ENCODE peak calls at places on chromosomes 7 and 10, in nine cellular contexts. X is bronchial epithelial cell; U is C1 segment of cervical spinal cord; O is dermis blood vessel endothelial cell; Q is transverse colon; E is activated CD4-positive, alpha-beta T cell treated with anti-CD3 and anti-CD28 coated beads, Interleukin-2, amount 50 U/mL, for 48 hours; Y is CD4-positive, alpha-beta memory T cell; R is WTC11; P is brain pericyte. J is an unnamed sample.

GRCh38 chr7:92076509-92076908 is 57.8 kb downstream of the CYP51A1 start:
- DNase-seq in X (peak; percentile 96), U (no peak), O (no peak), Q (no peak), E (no peak), Y (no peak), R (no peak), P (no peak), J (no peak)

GRCh38 chr10:7519351-7519750 is 108.5 kb upstream of the SFMBT2 start:
- DNase-seq in X (peak; percentile 23), U (no peak), O (no peak), Q (no peak), E (no peak), Y (no peak), R (no peak), P (no peak), J (no peak)

GRCh38 chr10:34815174-34816066 is at the start of gene PARD3:
- DNase-seq in X (peak; percentile 17), U (peak; percentile 69), O (peak; percentile 63), Q (peak; percentile 73), E (no peak), Y (no peak), R (peak; percentile 69), P (no peak), J (peak; percentile 66)

GRCh38 chr10:96758423-96758822 is 38.1 kb upstream of the PIK3AP1 start:
- DNase-seq in X (no peak), U (no peak), O (peak; percentile 40), Q (no peak), E (no peak), Y (no peak), R (no peak), P (no peak), J (no peak)

GRCh38 chr7:39153647-39154046 is 175.9 kb downstream of the POU6F2 start:
- DNase-seq in X (no peak), U (no peak), O (no peak), Q (no peak), E (no peak), Y (no peak), R (peak; percentile 19), P (no peak), J (no peak)

GRCh38 chr10:21278491-21279216 is 246.8 kb downstream of the SKIDA1 start:
- DNase-seq in X (peak; percentile 81), U (peak; percentile 78), O (peak; percentile 98), Q (peak; percentile 88), E (peak; percentile 91), Y (peak; percentile 28), R (peak; percentile 98), P (peak; percentile 57), J (peak; percentile 93)

GRCh38 chr7:55280031-55280454 is 85.1 kb upstream of the LANCL2 start:
- DNase-seq in X (peak; percentile 59), U (peak; percentile 17), O (peak; percentile 85), Q (peak; percentile 65), E (peak; percentile 60), Y (peak; percentile 54), R (peak; percentile 74), P (no peak), J (peak; percentile 79)

GRCh38 chr7:130008941-130009847 is 42.0 kb downstream of the ZC3HC1 start:
- DNase-seq in X (peak; percentile 93), U (no peak), O (peak; percentile 98), Q (peak; percentile 58), E (no peak), Y (no peak), R (no peak), P (no peak), J (no peak)

GRCh38 chr10:124705021-124705740 is 39.0 kb downstream of the FAM53B start:
- DNase-seq in X (no peak), U (peak; percentile 54), O (no peak), Q (no peak), E (no peak), Y (no peak), R (peak; percentile 40), P (no peak), J (peak; percentile 48)

GRCh38 chr10:100725041-100725440 is 20.3 kb upstream of the PAX2 start:
- DNase-seq in X (no peak), U (no peak), O (no peak), Q (no peak), E (no peak), Y (no peak), R (no peak), P (no peak), J (no peak)

GRCh38 chr10:4498763-4499251 is 327.2 kb upstream of the AKR1E2 start:
- DNase-seq in X (peak; percentile 59), U (no peak), O (peak; percentile 72), Q (no peak), E (no peak), Y (no peak), R (no peak), P (peak; percentile 47), J (no peak)

GRCh38 chr10:123553810-123554430 is 112.2 kb upstream of the GPR26 start:
- DNase-seq in X (no peak), U (no peak), O (no peak), Q (no peak), E (no peak), Y (no peak), R (no peak), P (no peak), J (no peak)

GRCh38 chr7:44595934-44596635 is 10.3 kb upstream of the OGDH start:
- DNase-seq in X (no peak), U (no peak), O (peak; percentile 19), Q (no peak), E (no peak), Y (no peak), R (no peak), P (no peak), J (no peak)

GRCh38 chr7:98465022-98465421 is 64.1 kb upstream of the BAIAP2L1 start:
- DNase-seq in X (no peak), U (no peak), O (no peak), Q (no peak), E (no peak), Y (no peak), R (no peak), P (no peak), J (no peak)

GRCh38 chr10:66752714-66753113 is 173.1 kb upstream of the LRRTM3 start:
- DNase-seq in X (peak; percentile 45), U (no peak), O (no peak), Q (no peak), E (no peak), Y (no peak), R (no peak), P (no peak), J (no peak)

GRCh38 chr7:24038993-24039392 is 245.0 kb upstream of the NPY start:
- DNase-seq in X (no peak), U (no peak), O (no peak), Q (no peak), E (no peak), Y (no peak), R (no peak), P (no peak), J (no peak)

GRCh38 chr10:100339236-100339635 is 7.8 kb upstream of the SCD start:
- DNase-seq in X (no peak), U (no peak), O (no peak), Q (no peak), E (no peak), Y (no peak), R (no peak), P (no peak), J (no peak)

GRCh38 chr7:27647052-27647451 is 15.6 kb downstream of the HIBADH start:
- DNase-seq in X (peak; percentile 85), U (no peak), O (peak; percentile 69), Q (no peak), E (no peak), Y (no peak), R (no peak), P (no peak), J (no peak)

GRCh38 chr7:143892527-143893300 is 9.3 kb downstream of the TCAF1 start:
- DNase-seq in X (peak; percentile 58), U (no peak), O (peak; percentile 74), Q (no peak), E (no peak), Y (peak; percentile 30), R (no peak), P (no peak), J (no peak)

GRCh38 chr10:3963191-3963673 is 178.2 kb upstream of the KLF6 start:
- DNase-seq in X (peak; percentile 80), U (no peak), O (peak; percentile 48), Q (peak; percentile 49), E (no peak), Y (no peak), R (no peak), P (no peak), J (no peak)

GRCh38 chr10:124721295-124722052 is 22.7 kb downstream of the FAM53B start:
- DNase-seq in X (peak; percentile 38), U (no peak), O (peak; percentile 63), Q (peak; percentile 55), E (no peak), Y (no peak), R (no peak), P (no peak), J (no peak)

GRCh38 chr10:68598978-68599753 is 39.0 kb downstream of the TET1 start:
- DNase-seq in X (peak; percentile 15), U (peak; percentile 31), O (peak; percentile 23), Q (peak; percentile 19), E (no peak), Y (no peak), R (peak; percentile 33), P (no peak), J (no peak)

J was measured in Peyer's patch.